ENCODE peak calls at places on chromosomes 2 and 18, in four cellular contexts. W, N, S and Y are unnamed samples.

GRCh38 chr2:160372010-160372356 is 121.6 kb downstream of the RBMS1 start:
- DNase-seq in W (no peak), N (no peak), S (no peak), Y (no peak)

GRCh38 chr2:103166406-103167324 is 404.8 kb downstream of the TMEM182 start:
- DNase-seq in W (no peak), N (no peak), S (no peak), Y (no peak)

GRCh38 chr2:73830871-73831401 is 2.2 kb downstream of the STAMBP start:
- DNase-seq in W (no peak), S (peak; percentile 75), N (no peak), Y (no peak)

GRCh38 chr2:134466141-134466540 is 212.3 kb downstream of the MGAT5 start:
- DNase-seq in N (no peak), W (no peak), S (peak; percentile 56), Y (no peak)

GRCh38 chr2:179703702-179704101 is 157.7 kb downstream of the ZNF385B start:
- DNase-seq in W (no peak), N (no peak), S (no peak), Y (no peak)

GRCh38 chr2:163046615-163047014 is 208.0 kb upstream of the KCNH7 start:
- DNase-seq in W (no peak), S (no peak), N (no peak), Y (no peak)

GRCh38 chr2:233700028-233700635 is 7.4 kb downstream of the UGT1A6 start:
- DNase-seq in N (no peak), S (no peak), W (no peak), Y (no peak)

GRCh38 chr2:97707428-97708380 is 5.7 kb upstream of the ZAP70 start:
- DNase-seq in W (no peak), N (no peak), S (peak; percentile 53), Y (no peak)

GRCh38 chr18:4639628-4640310 is 184.7 kb upstream of the DLGAP1 start:
- DNase-seq in S (no peak), N (no peak), W (no peak), Y (no peak)

GRCh38 chr2:105852066-105852465 is 107.4 kb downstream of the NCK2 start:
- DNase-seq in N (no peak), W (no peak), S (no peak), Y (no peak)